ENCODE peak calls at places on chromosomes 4 and X, in five cellular contexts. K is heart left ventricle, O is Caco-2, J is left ventricle myocardium inferior, A is NT2/D1. S is an unnamed sample. For H3K4me1, the result is how much of the 10 kb centered on the place peaks cover.

GRCh38 chr4:182212211-182212761 is 30.9 kb upstream of the TENM3 start:
- DNase-seq in K (no peak), O (no peak), J (no peak), A (no peak), S (no peak)

GRCh38 chrX:53253293-53254020 is 27.9 kb downstream of the IQSEC2 start:
- DNase-seq in K (no peak), O (no peak), J (no peak), A (no peak), S (no peak)

GRCh38 chr4:29131304-29131703 is 1588.9 kb upstream of the PCDH7 start:
- DNase-seq in K (no peak), O (no peak), J (no peak), A (peak), S (no peak)

GRCh38 chr4:173485164-173485563 is 44.9 kb downstream of the HAND2 start:
- DNase-seq in K (no peak), O (no peak), J (no peak), A (no peak), S (no peak)

GRCh38 chr4:150297861-150298474 is 219.7 kb downstream of the DCLK2 start:
- DNase-seq in K (no peak), O (peak), J (no peak), A (no peak), S (no peak)

GRCh38 chr4:87076690-87077358 is 142.0 kb downstream of the AFF1 start:
- DNase-seq in K (no peak), O (no peak), J (no peak), A (no peak), S (no peak)

GRCh38 chr4:55012363-55013255 is 112.8 kb downstream of the KDR start:
- DNase-seq in K (no peak), O (no peak), J (no peak), A (no peak), S (no peak)

GRCh38 chr4:80336582-80336981 is 1.1 kb downstream of the CFAP299 start:
- DNase-seq in K (no peak), O (peak), J (no peak), A (peak), S (no peak)

GRCh38 chrX:140799216-140799615 is 89.7 kb downstream of the LINC00632 start:
- DNase-seq in K (no peak), O (no peak), J (no peak), A (no peak), S (no peak)

GRCh38 chr4:36056128-36056527 is 188.2 kb downstream of the ARAP2 start:
- DNase-seq in K (no peak), O (no peak), J (no peak), A (no peak), S (no peak)

GRCh38 chr4:138941037-138941436 is 74.5 kb upstream of the NOCT start:
- DNase-seq in K (no peak), O (no peak), J (no peak), A (no peak), S (no peak)

GRCh38 chrX:139267858-139268257 is 262.7 kb upstream of the F9 start:
- DNase-seq in K (no peak), O (no peak), J (no peak), A (no peak), S (no peak)

GRCh38 chr4:164012396-164013027 is 518.0 kb downstream of the TMA16 start:
- DNase-seq in K (no peak), O (peak), J (no peak), A (peak), S (peak)

GRCh38 chr4:143411527-143412480 is 75.1 kb downstream of the GAB1 start:
- DNase-seq in K (no peak), O (no peak), J (no peak), A (no peak), S (no peak)

GRCh38 chr4:94525993-94526740 is 74.4 kb downstream of the PDLIM5 start:
- DNase-seq in K (no peak), O (no peak), J (no peak), A (no peak), S (no peak)

GRCh38 chr4:85932371-85933305 is 427.2 kb downstream of the MAPK10 start:
- DNase-seq in K (no peak), O (no peak), J (no peak), A (no peak), S (no peak)

GRCh38 chr4:184280591-184281071 is 63.0 kb upstream of the ENPP6 start:
- DNase-seq in K (no peak), O (no peak), J (no peak), A (no peak), S (no peak)

GRCh38 chr4:80989921-80990544 is 40.5 kb upstream of the BMP3 start:
- DNase-seq in K (no peak), O (peak), J (no peak), A (peak), S (peak)

DNA sequence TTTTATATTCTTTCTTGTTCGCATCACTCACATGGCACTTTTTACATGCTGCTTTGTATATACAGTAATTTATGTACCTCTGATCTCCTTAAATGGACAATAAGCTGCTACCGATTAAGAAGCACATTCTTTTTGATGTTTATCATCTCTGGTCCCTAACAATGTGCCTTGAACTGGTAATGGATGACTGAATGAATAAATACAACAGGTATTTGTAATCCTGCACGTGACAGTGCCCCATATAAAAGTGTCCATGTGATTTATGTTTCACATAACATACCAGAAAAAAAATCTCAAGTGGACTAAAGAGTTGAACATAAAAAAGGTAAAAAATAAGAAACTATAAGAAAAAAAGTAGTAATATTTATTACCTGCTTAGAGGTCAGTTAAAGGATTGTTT is 7.7 kb upstream of the SLAIN2 start:
- DNase-seq in K (no peak), O (no peak), J (no peak), A (no peak), S (no peak)
- H3K4me1 ChIP-seq in K (under half), O (under half), J (under half), A (under half), S (under half)

GRCh38 chr4:8241895-8242696 is 27.5 kb upstream of the HTRA3 start:
- DNase-seq in K (peak), O (peak), J (peak), A (peak), S (peak)

GRCh38 chr4:8244931-8245460 is 24.6 kb upstream of the HTRA3 start:
- DNase-seq in K (no peak), O (no peak), J (no peak), A (no peak), S (no peak)

GRCh38 chr4:8242782-8243556 is 26.6 kb upstream of the HTRA3 start:
- DNase-seq in K (no peak), O (no peak), J (no peak), A (no peak), S (no peak)

GRCh38 chr4:8245879-8246833 is 23.4 kb upstream of the HTRA3 start:
- DNase-seq in K (no peak), O (no peak), J (no peak), A (no peak), S (no peak)

GRCh38 chr4:8244001-8244757 is 25.4 kb upstream of the HTRA3 start:
- DNase-seq in K (no peak), O (no peak), J (no peak), A (no peak), S (no peak)
- H3K4me1 ChIP-seq in K (under half), O (under half), J (under half), A (under half), S (under half)

GRCh38 chr4:52838729-52839722 is 23.1 kb upstream of the RASL11B start:
- DNase-seq in K (no peak), O (no peak), J (no peak), A (no peak), S (no peak)

GRCh38 chr4:52833941-52834525 is 28.1 kb upstream of the RASL11B start:
- DNase-seq in K (no peak), O (no peak), J (no peak), A (no peak), S (no peak)

GRCh38 chr4:52837716-52838558 is 24.2 kb upstream of the RASL11B start:
- DNase-seq in K (no peak), O (peak), J (no peak), A (no peak), S (no peak)

GRCh38 chr4:52836120-52836519 is 26.0 kb upstream of the RASL11B start:
- DNase-seq in K (no peak), O (no peak), J (no peak), A (no peak), S (no peak)

GRCh38 chr4:52836653-52837052 is 25.5 kb upstream of the RASL11B start:
- DNase-seq in K (no peak), O (no peak), J (no peak), A (no peak), S (no peak)
- H3K4me1 ChIP-seq in K (under half), O (under half), J (under half), A (under half), S (under half)

GRCh38 chrX:15915959-15916703 is 61.5 kb upstream of the AP1S2 start:
- DNase-seq in K (no peak), O (no peak), J (no peak), A (no peak), S (no peak)

GRCh38 chrX:15911729-15912550 is 57.3 kb upstream of the AP1S2 start:
- DNase-seq in K (no peak), O (no peak), J (no peak), A (no peak), S (no peak)

GRCh38 chrX:15916704-15917084 is 62.1 kb upstream of the AP1S2 start:
- DNase-seq in K (no peak), O (no peak), J (no peak), A (no peak), S (no peak)

GRCh38 chrX:15914486-15914885 is 59.9 kb upstream of the AP1S2 start:
- DNase-seq in K (no peak), O (no peak), J (no peak), A (no peak), S (no peak)

DNA sequence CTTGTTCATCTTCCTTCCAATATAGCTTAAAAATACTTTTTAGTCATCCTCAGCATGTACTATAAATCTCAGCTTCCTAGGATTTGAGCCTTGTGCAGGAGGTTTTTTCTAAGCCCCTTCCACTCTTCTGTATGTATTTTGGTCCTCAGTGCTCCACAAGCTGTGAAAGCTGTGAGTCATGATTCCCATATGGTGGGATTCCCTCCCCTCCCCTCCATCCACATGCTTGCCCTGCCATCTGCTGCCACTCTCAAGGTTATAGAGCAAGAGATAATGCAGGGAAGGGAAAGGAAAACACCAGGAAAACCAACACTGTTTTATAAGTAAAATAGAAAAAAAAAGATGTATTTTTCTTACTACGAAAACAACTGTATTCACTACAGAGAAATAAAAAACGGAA is 58.5 kb upstream of the AP1S2 start:
- DNase-seq in K (no peak), O (no peak), J (no peak), A (no peak), S (no peak)
- H3K4me1 ChIP-seq in K (under half), O (under half), J (under half), A (under half), S (under half)

DNA sequence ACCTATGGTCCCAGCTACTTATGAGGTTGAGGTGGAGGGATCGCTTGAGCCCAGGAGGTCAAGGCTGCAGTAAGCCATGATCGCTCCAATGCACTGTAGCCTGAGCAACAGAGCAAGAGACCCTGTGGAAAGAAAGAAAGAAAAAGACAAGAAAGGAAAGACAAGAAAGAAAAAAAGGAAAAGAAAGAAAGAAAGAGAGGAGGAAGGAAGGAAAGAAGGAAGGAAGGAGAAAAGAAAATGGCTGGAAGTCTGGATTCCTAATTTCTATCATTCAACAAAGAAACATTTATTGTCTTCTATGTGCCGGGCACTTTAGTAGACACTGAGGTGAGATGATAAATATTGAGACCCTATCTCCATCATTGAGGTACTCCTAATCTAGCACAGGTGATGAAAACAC is 26.8 kb upstream of the BCORL1 start:
- DNase-seq in K (no peak), O (no peak), J (no peak), A (no peak), S (no peak)
- H3K4me1 ChIP-seq in K (under half), O (under half), J (under half), A (under half), S (under half)

DNA sequence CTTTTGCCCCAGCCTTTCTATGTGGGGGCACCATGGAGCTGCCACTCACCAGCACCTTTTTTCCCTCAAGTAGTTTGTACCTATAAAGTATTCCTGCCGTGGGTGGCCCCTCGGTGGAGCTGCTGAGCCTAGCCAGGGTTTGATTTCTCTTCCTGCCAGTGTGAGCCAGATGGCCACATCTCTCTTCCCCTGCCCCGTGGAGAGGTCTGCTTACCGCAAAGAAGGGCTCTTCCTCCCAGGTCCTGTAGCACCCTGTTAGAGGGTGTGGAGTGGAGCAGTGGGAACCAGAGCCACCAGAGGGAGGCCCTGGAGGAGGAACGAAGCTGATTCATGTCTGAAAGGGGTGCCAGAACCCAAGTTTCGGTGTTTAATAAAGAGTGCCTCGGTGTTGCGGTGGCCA is 95.4 kb downstream of the PTTG2 start:
- DNase-seq in K (no peak), O (no peak), J (no peak), A (no peak), S (no peak)
- H3K4me1 ChIP-seq in K (under half), O (under half), J (half or more), A (under half), S (under half)